ENCODE peak calls at places on chromosomes 11 and 22, in seven cellular contexts. N, T, Z, E, G, K and H are unnamed samples. For H3K9me2 and H3K36me3, the result is how much of the 10 kb centered on the place peaks cover.

GRCh38 chr22:43163241-43163795 is 12.0 kb downstream of the TSPO start:
- DNase-seq in K (no peak), N (no peak), E (no peak), Z (no peak), T (no peak), G (no peak), H (no peak)

GRCh38 chr11:111764621-111765020 is 1.6 kb downstream of the PPP2R1B start:
- DNase-seq in K (no peak), Z (no peak), G (no peak), E (peak), N (no peak), T (no peak), H (no peak)

GRCh38 chr22:38262051-38262795 is 10.6 kb downstream of the TMEM184B start:
- DNase-seq in T (peak), N (peak), G (peak), E (peak), K (no peak), Z (peak), H (peak)

GRCh38 chr11:31492320-31492913 is 17.0 kb downstream of the IMMP1L start:
- DNase-seq in N (no peak), E (no peak), T (no peak), K (no peak), G (no peak), Z (no peak), H (no peak)

GRCh38 chr11:48043111-48043997 is 63.0 kb downstream of the PTPRJ start:
- DNase-seq in N (no peak), K (no peak), T (peak), Z (no peak), G (no peak), E (no peak), H (no peak)

GRCh38 chr11:95145430-95146063 is 55.9 kb downstream of the ENDOD1 start:
- DNase-seq in T (peak), Z (no peak), E (no peak), N (no peak), G (no peak), K (no peak), H (peak)

GRCh38 chr11:117062503-117062902 is 35.7 kb downstream of the SIK3 start:
- DNase-seq in E (no peak), G (no peak), Z (no peak), K (no peak), N (no peak), T (no peak), H (no peak)

GRCh38 chr11:6431861-6432260 is 8.9 kb downstream of the HPX start:
- DNase-seq in Z (no peak), T (no peak), N (no peak), E (peak), G (peak), K (no peak), H (no peak)

GRCh38 chr11:106012744-106013143 is 9.3 kb downstream of the MSANTD4 start:
- DNase-seq in K (peak), G (no peak), E (no peak), Z (no peak), T (no peak), N (no peak), H (no peak)

GRCh38 chr11:101441747-101442146 is 142.1 kb downstream of the TRPC6 start:
- DNase-seq in T (no peak), Z (no peak), N (no peak), E (peak), G (no peak), K (no peak), H (no peak)

GRCh38 chr22:49754674-49755590 is 72.7 kb downstream of the BRD1 start:
- DNase-seq in E (no peak), K (no peak), G (no peak), N (peak), Z (no peak), T (no peak), H (no peak)

GRCh38 chr11:61332266-61332822 is 561 bp downstream of the DDB1 start:
- DNase-seq in T (peak), E (peak), G (no peak), N (peak), K (peak), Z (peak), H (no peak)

GRCh38 chr22:47049078-47049609 is 286.7 kb downstream of the TBC1D22A start:
- DNase-seq in G (no peak), T (no peak), N (no peak), K (no peak), E (no peak), Z (no peak), H (no peak)

GRCh38 chr11:110529043-110529442 is 99.3 kb downstream of the FDX1 start:
- DNase-seq in Z (peak), E (peak), G (peak), N (no peak), K (no peak), T (peak), H (peak)

GRCh38 chr11:118979434-118979833 is 7.9 kb downstream of the FOXR1 start:
- DNase-seq in T (peak), Z (peak), G (no peak), E (no peak), K (no peak), N (no peak), H (no peak)

GRCh38 chr11:45083544-45084087 is 62.8 kb upstream of the PRDM11 start:
- DNase-seq in G (no peak), N (no peak), E (peak), Z (peak), K (peak), T (peak), H (no peak)

GRCh38 chr22:36464715-36465231 is 16.7 kb downstream of the TXN2 start:
- DNase-seq in K (no peak), Z (no peak), G (no peak), T (no peak), E (no peak), N (no peak), H (no peak)

GRCh38 chr22:36462475-36462790 is 19.0 kb downstream of the TXN2 start:
- DNase-seq in E (no peak), Z (no peak), G (no peak), N (no peak), T (no peak), K (no peak), H (no peak)

GRCh38 chr22:36460202-36460601 is 21.2 kb downstream of the TXN2 start:
- DNase-seq in E (no peak), Z (no peak), G (no peak), K (no peak), T (no peak), N (no peak), H (no peak)

GRCh38 chr22:36463783-36464184 is 17.7 kb downstream of the TXN2 start:
- DNase-seq in N (no peak), K (no peak), E (no peak), T (no peak), G (no peak), Z (no peak), H (no peak)

GRCh38 chr22:36461665-36462474 is 19.6 kb downstream of the TXN2 start:
- DNase-seq in E (peak), G (peak), T (no peak), Z (peak), N (no peak), K (peak), H (no peak)
- H3K4me2 ChIP-seq in E (peak), G (peak), T (no peak), Z (no peak), N (peak), K (no peak), H (no peak)

GRCh38 chr11:1822648-1823375 is 12.0 kb upstream of the SYT8 start:
- DNase-seq in T (no peak), G (no peak), N (no peak), E (no peak), Z (no peak), K (no peak), H (no peak)
- H3K9me2 ChIP-seq in T (under half), G (under half), N (under half), E (under half), Z (under half), K (under half), H (under half)

GRCh38 chr22:20101638-20102037 is 14.3 kb upstream of the RANBP1 start:
- DNase-seq in T (no peak), N (no peak), E (no peak), Z (no peak), K (no peak), G (no peak), H (no peak)

GRCh38 chr22:20106205-20106848 is 9.6 kb upstream of the RANBP1 start:
- DNase-seq in N (no peak), Z (no peak), E (no peak), T (no peak), G (no peak), K (no peak), H (no peak)

GRCh38 chr22:20105456-20106204 is 10.3 kb upstream of the RANBP1 start:
- DNase-seq in E (no peak), Z (no peak), G (no peak), K (no peak), T (no peak), N (no peak), H (no peak)

GRCh38 chr22:20099099-20099711 is 16.7 kb upstream of the RANBP1 start:
- DNase-seq in G (no peak), N (no peak), T (no peak), Z (no peak), K (no peak), E (no peak), H (no peak)

GRCh38 chr22:20102203-20102780 is 13.6 kb upstream of the RANBP1 start:
- DNase-seq in K (no peak), G (no peak), T (no peak), E (no peak), N (no peak), Z (peak), H (no peak)
- H3K36me3 ChIP-seq in K (under half), G (under half), T (under half), E (under half), N (half or more), Z (under half), H (under half)

GRCh38 chr11:103779054-103779453 is 257.4 kb upstream of the DDI1 start:
- DNase-seq in N (no peak), T (no peak), K (no peak), Z (no peak), G (no peak), E (peak), H (no peak)

GRCh38 chr11:103773059-103773458 is 263.4 kb upstream of the DDI1 start:
- DNase-seq in K (no peak), N (no peak), Z (no peak), E (no peak), T (no peak), G (no peak), H (no peak)

DNA sequence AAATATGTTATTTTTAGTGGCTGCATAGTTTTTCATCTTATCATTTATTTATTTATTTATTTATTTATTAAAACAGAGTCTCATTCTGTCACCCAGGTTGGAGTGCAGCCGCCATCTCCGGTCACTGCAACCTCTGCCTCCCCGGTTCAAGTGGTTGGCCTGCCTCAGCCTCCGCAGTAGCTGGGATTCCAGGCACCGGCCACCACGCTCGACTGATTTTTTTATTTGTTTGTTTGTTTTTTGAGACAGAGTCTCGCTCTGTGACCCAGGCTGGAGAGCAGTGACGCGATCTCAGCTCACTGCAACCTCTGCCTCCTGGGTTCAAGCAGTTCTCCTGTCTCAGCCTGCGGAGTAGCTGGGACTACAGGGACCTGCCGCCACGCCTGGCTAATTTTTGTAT is 262.9 kb upstream of the DDI1 start:
- DNase-seq in G (no peak), Z (no peak), T (no peak), K (no peak), E (no peak), N (no peak), H (no peak)
- H3K4me2 ChIP-seq in G (no peak), Z (no peak), T (no peak), K (no peak), E (no peak), N (no peak), H (no peak)